ENCODE peak calls at places on chromosomes 13 and 19, in five cellular contexts. G, C, Q, I and O are unnamed samples.

GRCh38 chr13:72696590-72696989 is 30.8 kb downstream of the MZT1 start:
- DNase-seq in C (no peak), G (no peak), I (no peak), Q (no peak), O (no peak)

GRCh38 chr19:45842198-45842597 is 20.7 kb downstream of the SYMPK start:
- DNase-seq in C (no peak), G (no peak), I (no peak), Q (no peak), O (no peak)

GRCh38 chr13:44093607-44094583 is 214.2 kb downstream of the LACC1 start:
- DNase-seq in I (no peak), Q (no peak), G (no peak), C (no peak), O (no peak)

GRCh38 chr19:31232220-31232619 is 117.0 kb downstream of the TSHZ3 start:
- DNase-seq in I (no peak), G (no peak), C (no peak), Q (no peak), O (no peak)

GRCh38 chr13:42996584-42996983 is 4.5 kb upstream of the EPSTI1 start:
- DNase-seq in Q (no peak), I (no peak), G (no peak), C (no peak), O (no peak)

GRCh38 chr13:73059460-73060250 is 850 bp downstream of the KLF5 start:
- DNase-seq in I (peak; percentile 48), C (peak; percentile 30), Q (peak; percentile 53), G (peak; percentile 85), O (peak; percentile 72)

GRCh38 chr13:106565127-106565775 is 2.7 kb downstream of the ARGLU1 start:
- DNase-seq in Q (no peak), I (no peak), G (no peak), C (no peak), O (no peak)

GRCh38 chr19:2186071-2186846 is 22.5 kb downstream of the DOT1L start:
- DNase-seq in Q (peak; percentile 77), I (peak; percentile 93), C (no peak), G (peak; percentile 84), O (peak; percentile 92)

GRCh38 chr19:28294395-28294794 is 918.6 kb downstream of the UQCRFS1 start:
- DNase-seq in Q (no peak), C (no peak), G (no peak), I (peak; percentile 36), O (no peak)

GRCh38 chr19:14478113-14478545 is 3.0 kb upstream of the PTGER1 start:
- DNase-seq in G (no peak), C (no peak), I (no peak), Q (no peak), O (no peak)

GRCh38 chr13:67934615-67935330 is 704.6 kb upstream of the PCDH9 start:
- DNase-seq in Q (no peak), I (no peak), C (no peak), G (no peak), O (no peak)

GRCh38 chr19:1109697-1110671 is 6.2 kb downstream of the GPX4 start:
- DNase-seq in Q (peak; percentile 49), I (no peak), G (no peak), C (no peak), O (no peak)

GRCh38 chr19:9847087-9847671 is 12.1 kb downstream of the PIN1 start:
- DNase-seq in C (peak; percentile 80), G (peak; percentile 50), Q (peak; percentile 43), I (peak; percentile 51), O (no peak)

GRCh38 chr19:9407827-9408226 is 27.5 kb downstream of the ZNF266 start:
- DNase-seq in C (no peak), I (no peak), G (no peak), Q (no peak), O (no peak)

GRCh38 chr19:30353394-30353793 is 18.8 kb upstream of the ZNF536 start:
- DNase-seq in C (no peak), G (no peak), I (no peak), Q (no peak), O (no peak)

GRCh38 chr13:59677966-59678814 is 485.5 kb downstream of the DIAPH3 start:
- DNase-seq in I (no peak), C (peak; percentile 16), Q (no peak), G (no peak), O (no peak)

GRCh38 chr19:38277549-38277948 is 13.2 kb downstream of the SPINT2 start:
- DNase-seq in I (no peak), G (peak; percentile 58), C (no peak), Q (no peak), O (no peak)

GRCh38 chr13:45055902-45056648 is 64.2 kb upstream of the GTF2F2 start:
- DNase-seq in C (peak; percentile 18), Q (peak; percentile 31), I (no peak), G (no peak), O (peak; percentile 22)

GRCh38 chr13:30654430-30654829 is 36.7 kb downstream of the USPL1 start:
- DNase-seq in Q (no peak), G (no peak), C (peak; percentile 6), I (no peak), O (no peak)

GRCh38 chr19:1172353-1173159 is 1.5 kb downstream of the SBNO2 start:
- DNase-seq in Q (no peak), C (no peak), I (peak; percentile 76), G (peak; percentile 84), O (peak; percentile 67)

GRCh38 chr13:25252770-25253169 is 34.5 kb downstream of the MTMR6 start:
- DNase-seq in C (no peak), G (no peak), I (no peak), Q (no peak), O (no peak)

GRCh38 chr13:25247345-25247744 is 39.9 kb downstream of the MTMR6 start:
- DNase-seq in G (no peak), Q (no peak), I (no peak), C (no peak), O (no peak)

GRCh38 chr13:25252229-25252628 is 35.1 kb downstream of the MTMR6 start:
- DNase-seq in C (no peak), I (no peak), G (no peak), Q (no peak), O (no peak)

GRCh38 chr13:25249001-25249543 is 38.2 kb downstream of the MTMR6 start:
- DNase-seq in G (no peak), C (no peak), Q (no peak), I (no peak), O (no peak)

DNA sequence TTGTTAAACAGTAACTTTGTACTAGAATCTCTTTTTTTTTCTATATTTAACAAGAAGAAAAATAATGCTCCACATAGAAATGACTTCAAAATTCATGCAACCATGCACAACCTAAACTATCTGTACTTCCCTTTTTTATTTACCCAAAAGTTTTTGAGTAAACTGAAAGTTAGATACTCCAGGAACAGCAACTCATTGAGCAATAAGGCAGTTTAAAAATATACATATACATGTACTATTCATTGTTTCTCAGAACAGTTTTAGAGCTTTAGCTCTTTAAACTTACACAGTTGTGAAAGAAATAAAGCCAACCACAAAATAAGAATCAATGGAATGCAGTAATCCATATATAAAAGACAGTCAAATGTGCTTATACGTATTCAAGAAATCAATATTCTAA is 39.2 kb downstream of the MTMR6 start:
- DNase-seq in G (no peak), C (no peak), I (no peak), Q (no peak), O (no peak)
- TF ChIP-seq POLR2A in G (no peak), C (no peak), I (no peak), Q (no peak), O (no peak)

GRCh38 chr19:18340990-18341868 is 831 bp downstream of the PGPEP1 start:
- DNase-seq in C (peak; percentile 84), G (peak; percentile 51), I (peak; percentile 73), Q (peak; percentile 63), O (peak; percentile 62)
- TF ChIP-seq POLR2A in C (peak; percentile 74), G (peak; percentile 38), I (no peak), Q (no peak), O (peak; percentile 40)

GRCh38 chr19:49894011-49894664 is 2.5 kb downstream of the IL4I1 start:
- DNase-seq in Q (peak; percentile 24), C (no peak), I (no peak), G (no peak), O (no peak)

GRCh38 chr19:49896863-49897621 is at the start of gene IL4I1:
- DNase-seq in I (no peak), Q (no peak), C (no peak), G (no peak), O (no peak)

GRCh38 chr19:49893135-49893534 is 3.6 kb downstream of the IL4I1 start:
- DNase-seq in C (no peak), I (no peak), G (no peak), Q (no peak), O (no peak)

GRCh38 chr19:49894879-49895565 is 1.7 kb downstream of the IL4I1 start:
- DNase-seq in I (no peak), C (no peak), G (no peak), Q (no peak), O (no peak)

GRCh38 chr19:49895566-49896297 is 955 bp downstream of the IL4I1 start:
- DNase-seq in C (no peak), G (no peak), Q (no peak), I (no peak), O (no peak)
- TF ChIP-seq POLR2A in C (no peak), G (no peak), Q (no peak), I (no peak), O (no peak)

DNA sequence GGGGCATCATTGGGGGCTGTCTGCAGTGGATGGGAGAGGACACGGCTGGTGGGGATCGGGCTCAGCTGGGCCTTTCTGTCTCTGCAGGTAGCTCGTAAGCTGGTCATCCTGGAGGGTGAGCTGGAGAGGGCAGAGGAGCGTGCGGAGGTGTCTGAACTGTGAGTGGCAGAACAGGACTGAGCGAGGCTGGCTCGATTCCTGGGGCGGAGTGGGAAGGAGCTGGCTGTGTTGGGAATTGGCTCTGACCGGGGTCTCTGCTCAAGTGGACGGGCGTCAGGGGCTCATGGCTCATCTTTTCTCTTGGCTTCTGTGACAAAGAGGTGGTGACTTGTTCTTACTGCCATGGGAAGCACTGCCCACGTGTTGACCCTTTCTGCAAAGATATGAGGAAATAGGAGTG is 11.6 kb downstream of the TPM4 start:
- DNase-seq in G (peak; percentile 69), Q (no peak), C (no peak), I (no peak), O (no peak)
- TF ChIP-seq POLR2A in G (no peak), Q (no peak), C (no peak), I (no peak), O (no peak)

GRCh38 chr13:40790232-40790631 is 821 bp downstream of the SLC25A15 start:
- DNase-seq in Q (no peak), I (no peak), C (no peak), G (no peak), O (no peak)

GRCh38 chr13:40796649-40797048 is 7.2 kb downstream of the SLC25A15 start:
- DNase-seq in G (no peak), Q (no peak), I (no peak), C (no peak), O (no peak)

GRCh38 chr13:40794414-40795368 is 5.3 kb downstream of the SLC25A15 start:
- DNase-seq in C (no peak), Q (no peak), I (no peak), G (no peak), O (no peak)

GRCh38 chr13:40792284-40793051 is 3.1 kb downstream of the SLC25A15 start:
- DNase-seq in G (no peak), C (no peak), I (no peak), Q (no peak), O (no peak)

DNA sequence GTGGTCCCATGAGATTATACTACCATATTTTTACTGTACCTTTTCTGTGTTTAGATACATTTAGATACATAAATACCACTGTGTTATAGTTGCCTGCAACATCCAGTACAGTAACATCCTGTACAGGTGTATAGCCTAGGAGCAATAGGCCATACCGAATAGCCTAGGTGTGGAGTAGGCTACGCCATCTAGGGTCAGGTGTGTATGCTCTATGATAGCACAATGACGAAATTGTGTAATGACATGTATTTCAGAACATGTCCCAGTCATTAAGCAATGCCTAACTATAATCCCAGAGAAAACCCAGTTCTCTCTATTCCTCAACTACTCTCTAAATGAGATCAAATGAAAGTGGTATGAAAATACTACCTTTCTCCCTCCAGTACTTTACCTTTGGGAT is 3.9 kb downstream of the SLC25A15 start:
- DNase-seq in C (no peak), G (no peak), Q (no peak), I (no peak), O (no peak)
- TF ChIP-seq POLR2A in C (no peak), G (no peak), Q (no peak), I (no peak), O (no peak)